ENCODE peak calls at places on chromosomes 7 and 10, in five cellular contexts. V, P, L, M and I are unnamed samples.

GRCh38 chr7:39688611-39689485 is 65.5 kb downstream of the RALA start:
- DNase-seq in V (no peak), P (no peak), L (no peak), M (no peak), I (no peak)

GRCh38 chr10:1420663-1421362 is 316.5 kb downstream of the ADARB2 start:
- DNase-seq in V (peak), P (no peak), L (peak), M (peak), I (peak)

GRCh38 chr7:1667566-1668485 is 2.3 kb upstream of the ELFN1 start:
- DNase-seq in V (no peak), P (no peak), L (no peak), M (peak), I (no peak)

GRCh38 chr10:69804775-69805174 is 3.1 kb downstream of the COL13A1 start:
- DNase-seq in V (no peak), P (no peak), L (no peak), M (no peak), I (no peak)

GRCh38 chr7:17342726-17343125 is 44.3 kb downstream of the AHR start:
- DNase-seq in V (no peak), P (no peak), L (no peak), M (no peak), I (no peak)

GRCh38 chr7:98748090-98748489 is 121.7 kb downstream of the TMEM130 start:
- DNase-seq in V (no peak), P (no peak), L (no peak), M (no peak), I (no peak)

GRCh38 chr7:139720705-139721231 is 57.0 kb downstream of the HIPK2 start:
- DNase-seq in V (no peak), P (no peak), L (no peak), M (no peak), I (no peak)

GRCh38 chr10:69392481-69393000 is 24.2 kb downstream of the TACR2 start:
- DNase-seq in V (peak), P (peak), L (peak), M (peak), I (peak)

GRCh38 chr7:77894574-77895091 is 96.1 kb downstream of the PHTF2 start:
- DNase-seq in V (no peak), P (no peak), L (no peak), M (no peak), I (no peak)

GRCh38 chr10:109913351-109913902 is 9.9 kb downstream of the XPNPEP1 start:
- DNase-seq in V (no peak), P (no peak), L (no peak), M (no peak), I (no peak)

GRCh38 chr7:729154-730000 is 2.3 kb upstream of the PRKAR1B start:
- DNase-seq in V (peak), P (no peak), L (no peak), M (no peak), I (no peak)

GRCh38 chr10:34018129-34018528 is 683.7 kb upstream of the NRP1 start:
- DNase-seq in V (no peak), P (no peak), L (no peak), M (no peak), I (no peak)